ENCODE peak calls at places on chromosomes 1 and 21, in seven cellular contexts. One of them, this sample, is unnamed.

GRCh38 chr1:35178874-35179380 is 14.0 kb downstream of the SFPQ start:
- DNase-seq in NCI-H2081: no peak
- DNase-seq in mesendoderm: no peak
- DNase-seq in transverse colon: no peak
- DNase-seq in HT1080: no peak
- DNase-seq in hepatocyte: peak; percentile 47
- DNase-seq in left lobe of liver: no peak
- DNase-seq in this sample: no peak

GRCh38 chr1:153465728-153466625 is 5.5 kb upstream of the S100A7 start:
- DNase-seq in mesendoderm: peak; percentile 79
- DNase-seq in HT1080: peak; percentile 64
- DNase-seq in hepatocyte: peak; percentile 50
- DNase-seq in left lobe of liver: no peak
- DNase-seq in NCI-H2081: peak; percentile 7
- DNase-seq in transverse colon: peak; percentile 47
- DNase-seq in this sample: peak; percentile 42

GRCh38 chr1:43856188-43856587 is 77.4 kb upstream of the ARTN start:
- DNase-seq in transverse colon: no peak
- DNase-seq in NCI-H2081: no peak
- DNase-seq in hepatocyte: no peak
- DNase-seq in HT1080: no peak
- DNase-seq in mesendoderm: no peak
- DNase-seq in left lobe of liver: no peak
- DNase-seq in this sample: no peak

GRCh38 chr21:34620084-34620665 is 5.3 kb upstream of the RCAN1 start:
- DNase-seq in left lobe of liver: peak; percentile 34
- DNase-seq in hepatocyte: no peak
- DNase-seq in mesendoderm: no peak
- DNase-seq in NCI-H2081: no peak
- DNase-seq in transverse colon: no peak
- DNase-seq in HT1080: no peak
- DNase-seq in this sample: no peak

GRCh38 chr1:15357808-15358207 is 51.9 kb upstream of the EFHD2 start:
- DNase-seq in hepatocyte: no peak
- DNase-seq in left lobe of liver: no peak
- DNase-seq in NCI-H2081: no peak
- DNase-seq in mesendoderm: no peak
- DNase-seq in HT1080: no peak
- DNase-seq in transverse colon: no peak
- DNase-seq in this sample: no peak

GRCh38 chr1:153447498-153448170 is 12.8 kb downstream of the S100A7 start:
- DNase-seq in NCI-H2081: no peak
- DNase-seq in HT1080: peak; percentile 53
- DNase-seq in hepatocyte: no peak
- DNase-seq in left lobe of liver: no peak
- DNase-seq in mesendoderm: no peak
- DNase-seq in transverse colon: no peak
- DNase-seq in this sample: no peak

GRCh38 chr1:19450811-19451564 is 34.4 kb downstream of the CAPZB start:
- DNase-seq in transverse colon: no peak
- DNase-seq in hepatocyte: peak; percentile 54
- DNase-seq in left lobe of liver: no peak
- DNase-seq in HT1080: peak; percentile 89
- DNase-seq in mesendoderm: no peak
- DNase-seq in NCI-H2081: no peak
- DNase-seq in this sample: no peak

GRCh38 chr1:156750191-156750931 is 1.1 kb downstream of the HDGF start:
- DNase-seq in hepatocyte: peak; percentile 67
- DNase-seq in transverse colon: peak; percentile 74
- DNase-seq in HT1080: peak; percentile 46
- DNase-seq in mesendoderm: peak; percentile 44
- DNase-seq in NCI-H2081: peak; percentile 63
- DNase-seq in left lobe of liver: peak; percentile 61
- DNase-seq in this sample: peak; percentile 34

GRCh38 chr1:28666806-28667205 is 1.8 kb upstream of the GMEB1 start:
- DNase-seq in NCI-H2081: no peak
- DNase-seq in hepatocyte: no peak
- DNase-seq in left lobe of liver: no peak
- DNase-seq in transverse colon: no peak
- DNase-seq in mesendoderm: no peak
- DNase-seq in HT1080: no peak
- DNase-seq in this sample: no peak

GRCh38 chr1:43204394-43204793 is 32.3 kb downstream of the CFAP57 start:
- DNase-seq in left lobe of liver: no peak
- DNase-seq in mesendoderm: no peak
- DNase-seq in HT1080: no peak
- DNase-seq in NCI-H2081: no peak
- DNase-seq in transverse colon: no peak
- DNase-seq in hepatocyte: no peak
- DNase-seq in this sample: no peak

GRCh38 chr1:113868387-113869083 is 3.0 kb downstream of the PTPN22 start:
- DNase-seq in left lobe of liver: no peak
- DNase-seq in mesendoderm: no peak
- DNase-seq in hepatocyte: no peak
- DNase-seq in HT1080: peak; percentile 87
- DNase-seq in transverse colon: no peak
- DNase-seq in NCI-H2081: no peak
- DNase-seq in this sample: no peak

GRCh38 chr21:43905726-43906455 is 40.9 kb downstream of the AGPAT3 start:
- DNase-seq in NCI-H2081: no peak
- DNase-seq in left lobe of liver: no peak
- DNase-seq in HT1080: no peak
- DNase-seq in hepatocyte: no peak
- DNase-seq in transverse colon: no peak
- DNase-seq in mesendoderm: no peak
- DNase-seq in this sample: no peak

GRCh38 chr1:218480137-218480536 is 135.0 kb downstream of the TGFB2 start:
- DNase-seq in transverse colon: no peak
- DNase-seq in mesendoderm: no peak
- DNase-seq in left lobe of liver: no peak
- DNase-seq in HT1080: peak; percentile 62
- DNase-seq in NCI-H2081: no peak
- DNase-seq in hepatocyte: no peak
- DNase-seq in this sample: no peak

GRCh38 chr1:43573066-43573799 is 42.5 kb downstream of the PTPRF start:
- DNase-seq in transverse colon: no peak
- DNase-seq in HT1080: no peak
- DNase-seq in hepatocyte: no peak
- DNase-seq in left lobe of liver: no peak
- DNase-seq in mesendoderm: no peak
- DNase-seq in NCI-H2081: no peak
- DNase-seq in this sample: no peak

GRCh38 chr21:40074710-40075109 is 207.5 kb downstream of the PCP4 start:
- DNase-seq in NCI-H2081: no peak
- DNase-seq in mesendoderm: peak; percentile 12
- DNase-seq in HT1080: no peak
- DNase-seq in left lobe of liver: no peak
- DNase-seq in hepatocyte: no peak
- DNase-seq in transverse colon: no peak
- DNase-seq in this sample: no peak

GRCh38 chr1:99943238-99943794 is 26.5 kb upstream of the SLC35A3 start:
- DNase-seq in NCI-H2081: no peak
- DNase-seq in HT1080: peak; percentile 2
- DNase-seq in left lobe of liver: no peak
- DNase-seq in hepatocyte: peak; percentile 30
- DNase-seq in mesendoderm: peak; percentile 70
- DNase-seq in transverse colon: no peak
- DNase-seq in this sample: no peak

GRCh38 chr1:41315482-41315823 is 45.8 kb upstream of the FOXO6 start:
- DNase-seq in NCI-H2081: no peak
- DNase-seq in transverse colon: no peak
- DNase-seq in hepatocyte: no peak
- DNase-seq in mesendoderm: no peak
- DNase-seq in left lobe of liver: no peak
- DNase-seq in HT1080: no peak
- DNase-seq in this sample: no peak

GRCh38 chr1:71762514-71763255 is 519.7 kb downstream of the NEGR1 start:
- DNase-seq in left lobe of liver: no peak
- DNase-seq in HT1080: no peak
- DNase-seq in transverse colon: no peak
- DNase-seq in mesendoderm: no peak
- DNase-seq in hepatocyte: no peak
- DNase-seq in NCI-H2081: no peak
- DNase-seq in this sample: no peak

GRCh38 chr1:64898107-64898861 is 68.1 kb downstream of the JAK1 start:
- DNase-seq in left lobe of liver: peak; percentile 62
- DNase-seq in NCI-H2081: no peak
- DNase-seq in mesendoderm: peak; percentile 95
- DNase-seq in HT1080: peak; percentile 96
- DNase-seq in hepatocyte: peak; percentile 93
- DNase-seq in transverse colon: peak; percentile 82
- DNase-seq in this sample: peak; percentile 75

GRCh38 chr1:228902781-228903572 is 167.7 kb downstream of the RHOU start:
- DNase-seq in transverse colon: peak; percentile 85
- DNase-seq in mesendoderm: no peak
- DNase-seq in left lobe of liver: peak; percentile 90
- DNase-seq in hepatocyte: peak; percentile 80
- DNase-seq in NCI-H2081: peak; percentile 93
- DNase-seq in HT1080: peak; percentile 89
- DNase-seq in this sample: peak; percentile 89

GRCh38 chr1:68181165-68181556 is 51.2 kb downstream of the WLS start:
- DNase-seq in NCI-H2081: no peak
- DNase-seq in mesendoderm: no peak
- DNase-seq in hepatocyte: no peak
- DNase-seq in HT1080: no peak
- DNase-seq in left lobe of liver: no peak
- DNase-seq in transverse colon: no peak
- DNase-seq in this sample: no peak

GRCh38 chr1:38088366-38088765 is 41.8 kb upstream of the POU3F1 start:
- DNase-seq in transverse colon: no peak
- DNase-seq in hepatocyte: peak; percentile 65
- DNase-seq in left lobe of liver: no peak
- DNase-seq in HT1080: peak; percentile 21
- DNase-seq in mesendoderm: peak; percentile 43
- DNase-seq in NCI-H2081: no peak
- DNase-seq in this sample: no peak

GRCh38 chr21:33406493-33406892 is 3.3 kb downstream of the IFNGR2 start:
- DNase-seq in hepatocyte: no peak
- DNase-seq in HT1080: no peak
- DNase-seq in NCI-H2081: no peak
- DNase-seq in left lobe of liver: no peak
- DNase-seq in transverse colon: no peak
- DNase-seq in mesendoderm: no peak
- DNase-seq in this sample: no peak

GRCh38 chr1:52454779-52455178 is 50.4 kb downstream of the PRPF38A start:
- DNase-seq in HT1080: no peak
- DNase-seq in hepatocyte: no peak
- DNase-seq in NCI-H2081: no peak
- DNase-seq in mesendoderm: no peak
- DNase-seq in transverse colon: no peak
- DNase-seq in left lobe of liver: no peak
- DNase-seq in this sample: no peak

GRCh38 chr1:227351443-227351842 is 33.2 kb upstream of the CDC42BPA start:
- DNase-seq in left lobe of liver: no peak
- DNase-seq in NCI-H2081: no peak
- DNase-seq in hepatocyte: no peak
- DNase-seq in mesendoderm: no peak
- DNase-seq in transverse colon: no peak
- DNase-seq in HT1080: peak; percentile 53
- DNase-seq in this sample: no peak

GRCh38 chr1:205577874-205578658 is 53.7 kb downstream of the ELK4 start:
- DNase-seq in left lobe of liver: peak; percentile 29
- DNase-seq in mesendoderm: no peak
- DNase-seq in transverse colon: peak; percentile 5
- DNase-seq in NCI-H2081: no peak
- DNase-seq in HT1080: no peak
- DNase-seq in hepatocyte: no peak
- DNase-seq in this sample: peak; percentile 10

GRCh38 chr21:46124926-46125845 is 27.3 kb downstream of the COL6A2 start:
- DNase-seq in NCI-H2081: no peak
- DNase-seq in HT1080: no peak
- DNase-seq in left lobe of liver: peak; percentile 55
- DNase-seq in transverse colon: peak; percentile 6
- DNase-seq in hepatocyte: no peak
- DNase-seq in mesendoderm: no peak
- DNase-seq in this sample: peak; percentile 21

GRCh38 chr1:99682291-99682751 is 36.4 kb downstream of the PALMD start:
- DNase-seq in HT1080: peak; percentile 41
- DNase-seq in left lobe of liver: no peak
- DNase-seq in hepatocyte: no peak
- DNase-seq in NCI-H2081: no peak
- DNase-seq in mesendoderm: no peak
- DNase-seq in transverse colon: no peak
- DNase-seq in this sample: no peak

GRCh38 chr1:77925536-77925935 is 37.1 kb downstream of the NEXN start:
- DNase-seq in left lobe of liver: no peak
- DNase-seq in mesendoderm: no peak
- DNase-seq in transverse colon: no peak
- DNase-seq in hepatocyte: no peak
- DNase-seq in NCI-H2081: no peak
- DNase-seq in HT1080: no peak
- DNase-seq in this sample: no peak

This sample was measured in stomach.